ENCODE peak calls at places on chromosomes 7 and 10, in eight cellular contexts. P is GM13977; T is GM23248; Q is AML-193; O is activated CD8-positive, alpha-beta T cell treated with anti-CD3 and anti-CD28 coated beads for 36 hours; G is effector CD4-positive, alpha-beta T cell; R is HAP-1; D is ELF-1. S is an unnamed sample.

GRCh38 chr7:4707134-4707651 is 25.1 kb downstream of the FOXK1 start:
- DNase-seq in P (no peak), T (peak), Q (no peak), O (no peak), G (no peak), R (peak), D (peak), S (no peak)

GRCh38 chr7:157436763-157437480 is 100.1 kb downstream of the DNAJB6 start:
- DNase-seq in P (no peak), T (no peak), Q (no peak), O (no peak), G (no peak), R (no peak), D (no peak), S (no peak)

GRCh38 chr10:110843796-110844616 is 27.7 kb upstream of the PDCD4 start:
- DNase-seq in P (no peak), T (no peak), Q (no peak), O (no peak), G (no peak), R (no peak), D (no peak), S (no peak)

GRCh38 chr7:93232673-93233018 is 480 bp downstream of the VPS50 start:
- DNase-seq in P (no peak), T (peak), Q (no peak), O (no peak), G (no peak), R (peak), D (no peak), S (no peak)

GRCh38 chr7:69575651-69576050 is 22.6 kb upstream of the AUTS2 start:
- DNase-seq in P (no peak), T (no peak), Q (no peak), O (no peak), G (no peak), R (no peak), D (no peak), S (no peak)

GRCh38 chr7:19491821-19492452 is 216.9 kb downstream of the POLR1F start:
- DNase-seq in P (peak), T (peak), Q (peak), O (no peak), G (no peak), R (peak), D (no peak), S (no peak)

GRCh38 chr7:117272360-117272759 is 50.5 kb downstream of the WNT2 start:
- DNase-seq in P (no peak), T (no peak), Q (no peak), O (no peak), G (no peak), R (no peak), D (no peak), S (no peak)

GRCh38 chr7:4227105-4228010 is 454.7 kb upstream of the FOXK1 start:
- DNase-seq in P (no peak), T (no peak), Q (no peak), O (no peak), G (no peak), R (no peak), D (no peak), S (no peak)

GRCh38 chr10:26157734-26158133 is 58.8 kb upstream of the GAD2 start:
- DNase-seq in P (no peak), T (no peak), Q (no peak), O (no peak), G (no peak), R (no peak), D (no peak), S (no peak)

GRCh38 chr10:8520382-8520781 is 465.9 kb downstream of the GATA3 start:
- DNase-seq in P (no peak), T (no peak), Q (no peak), O (no peak), G (no peak), R (no peak), D (no peak), S (no peak)

GRCh38 chr10:17272648-17273047 is 44.6 kb downstream of the VIM start:
- DNase-seq in P (no peak), T (no peak), Q (no peak), O (no peak), G (no peak), R (no peak), D (no peak), S (no peak)

GRCh38 chr10:112148314-112148713 is 35.3 kb downstream of the GPAM start:
- DNase-seq in P (no peak), T (no peak), Q (no peak), O (no peak), G (no peak), R (no peak), D (no peak), S (no peak)

GRCh38 chr10:22697799-22698198 is 16.6 kb downstream of the PIP4K2A start:
- DNase-seq in P (no peak), T (no peak), Q (no peak), O (no peak), G (no peak), R (no peak), D (no peak), S (no peak)

GRCh38 chr10:102420443-102420809 is 210 bp upstream of the FBXL15 start:
- DNase-seq in P (no peak), T (peak), Q (peak), O (peak), G (no peak), R (no peak), D (no peak), S (no peak)

GRCh38 chr7:42233939-42234338 is 3.1 kb downstream of the GLI3 start:
- DNase-seq in P (no peak), T (peak), Q (no peak), O (no peak), G (no peak), R (no peak), D (no peak), S (no peak)

GRCh38 chr10:26571655-26572054 is 125.8 kb upstream of the PDSS1 start:
- DNase-seq in P (no peak), T (no peak), Q (no peak), O (no peak), G (no peak), R (no peak), D (no peak), S (no peak)

GRCh38 chr10:6980353-6980752 is 400.3 kb upstream of the PRKCQ start:
- DNase-seq in P (no peak), T (no peak), Q (no peak), O (no peak), G (no peak), R (no peak), D (no peak), S (no peak)

GRCh38 chr10:110780704-110781103 is 91.0 kb upstream of the PDCD4 start:
- DNase-seq in P (no peak), T (no peak), Q (no peak), O (no peak), G (no peak), R (no peak), D (no peak), S (no peak)

GRCh38 chr10:47118326-47118725 is 181.7 kb upstream of the GDF10 start:
- DNase-seq in P (no peak), T (no peak), Q (no peak), O (no peak), G (no peak), R (no peak), D (no peak), S (no peak)

GRCh38 chr7:262251-262572 is 27.8 kb upstream of the FOXL3 start:
- DNase-seq in P (no peak), T (no peak), Q (no peak), O (no peak), G (no peak), R (no peak), D (no peak), S (no peak)

GRCh38 chr10:82558208-82558607 is 683.2 kb downstream of the NRG3 start:
- DNase-seq in P (no peak), T (no peak), Q (no peak), O (no peak), G (no peak), R (no peak), D (no peak), S (no peak)

GRCh38 chr10:44974628-44975431 is 3.8 kb downstream of the DEPP1 start:
- DNase-seq in P (peak), T (peak), Q (peak), O (peak), G (peak), R (peak), D (peak), S (no peak)

GRCh38 chr10:19302117-19302516 is 253.5 kb downstream of the MALRD1 start:
- DNase-seq in P (no peak), T (peak), Q (no peak), O (no peak), G (no peak), R (no peak), D (no peak), S (no peak)

GRCh38 chr10:84232376-84232775 is 7.0 kb upstream of the LRIT2 start:
- DNase-seq in P (no peak), T (no peak), Q (no peak), O (no peak), G (no peak), R (no peak), D (no peak), S (no peak)

GRCh38 chr10:53846809-53847208 is 954.2 kb downstream of the PCDH15 start:
- DNase-seq in P (no peak), T (peak), Q (no peak), O (no peak), G (no peak), R (no peak), D (no peak), S (no peak)

GRCh38 chr7:30163231-30163894 is 28.6 kb downstream of the MTURN start:
- DNase-seq in P (peak), T (no peak), Q (peak), O (peak), G (no peak), R (peak), D (no peak), S (no peak)

GRCh38 chr10:87101996-87102395 is 7.0 kb downstream of the SHLD2 start:
- DNase-seq in P (no peak), T (no peak), Q (no peak), O (no peak), G (no peak), R (no peak), D (no peak), S (no peak)

GRCh38 chr10:69949770-69950169 is 102.9 kb upstream of the MACROH2A2 start:
- DNase-seq in P (no peak), T (no peak), Q (no peak), O (no peak), G (no peak), R (no peak), D (no peak), S (no peak)

GRCh38 chr10:113479346-113480080 is 73.3 kb upstream of the HABP2 start:
- DNase-seq in P (no peak), T (no peak), Q (no peak), O (no peak), G (no peak), R (no peak), D (no peak), S (no peak)

GRCh38 chr10:4686644-4686996 is 139.4 kb upstream of the AKR1E2 start:
- DNase-seq in P (no peak), T (peak), Q (no peak), O (peak), G (no peak), R (no peak), D (no peak), S (no peak)

GRCh38 chr10:91352760-91353159 is 57.4 kb upstream of the HECTD2 start:
- DNase-seq in P (no peak), T (no peak), Q (no peak), O (no peak), G (no peak), R (no peak), D (no peak), S (no peak)

GRCh38 chr7:71784180-71784579 is 628.0 kb downstream of the CALN1 start:
- DNase-seq in P (no peak), T (no peak), Q (no peak), O (no peak), G (no peak), R (no peak), D (no peak), S (no peak)

GRCh38 chr7:129270077-129270476 is 45.2 kb downstream of the AHCYL2 start:
- DNase-seq in P (no peak), T (no peak), Q (no peak), O (no peak), G (no peak), R (no peak), D (no peak), S (no peak)